ENCODE peak calls at places on chromosome 10, in eight cellular contexts. V is MCF 10A; C is CD8-positive, alpha-beta memory T cell; Y is prostate gland; P is NCI-H1105 treated with DMSO at 0.1 percent for 48 hours; R is activated CD8-positive, alpha-beta memory T cell treated with anti-CD3 and anti-CD28 coated beads for 1 hour; H is heart left ventricle; E is hypothalamus. L is an unnamed sample.
A peak's percentile ranks its signal among the peaks of the same experiment; 100 is the strongest.

GRCh38 chr10:14185501-14186045 is 145.2 kb downstream of the FRMD4A start:
- DNase-seq in V (peak; percentile 82), Y (no peak), R (no peak), H (no peak), C (peak; percentile 69), P (no peak), E (no peak), L (peak; percentile 96)

GRCh38 chr10:53528974-53529373 is 756.4 kb upstream of the MBL2 start:
- DNase-seq in P (no peak), Y (no peak), R (no peak), V (no peak), H (no peak), C (no peak), E (no peak), L (no peak)

GRCh38 chr10:11505636-11506035 is 105.8 kb downstream of the USP6NL start:
- DNase-seq in Y (no peak), C (no peak), V (no peak), R (no peak), H (no peak), E (no peak), P (no peak), L (no peak)

GRCh38 chr10:25113231-25114035 is 61.4 kb upstream of the GPR158 start:
- DNase-seq in C (no peak), H (peak; percentile 80), R (no peak), P (peak; percentile 71), E (peak; percentile 63), Y (peak; percentile 71), V (peak; percentile 84), L (peak; percentile 60)

GRCh38 chr10:105585215-105585614 is 944.1 kb downstream of the SORCS3 start:
- DNase-seq in P (no peak), E (no peak), V (peak; percentile 5), R (no peak), H (no peak), Y (no peak), C (no peak), L (no peak)

GRCh38 chr10:110868981-110869380 is 2.7 kb upstream of the PDCD4 start:
- DNase-seq in Y (no peak), C (peak; percentile 79), E (no peak), P (no peak), V (no peak), R (no peak), H (no peak), L (no peak)

GRCh38 chr10:92969151-92969550 is 91.4 kb upstream of the CYP26C1 start:
- DNase-seq in V (no peak), Y (no peak), C (no peak), R (no peak), P (no peak), E (no peak), H (no peak), L (peak; percentile 13)

GRCh38 chr10:88131561-88132139 is 268.2 kb downstream of the PTEN start:
- DNase-seq in H (no peak), E (no peak), P (peak; percentile 76), Y (peak; percentile 96), V (peak; percentile 98), C (no peak), R (no peak), L (peak; percentile 72)

GRCh38 chr10:76736392-76736791 is 901.2 kb downstream of the KCNMA1 start:
- DNase-seq in V (no peak), E (no peak), C (peak; percentile 12), H (no peak), Y (no peak), R (no peak), P (no peak), L (no peak)

L was measured in astrocyte.